ENCODE peak calls at places on chromosome 21, in four cellular contexts. X, W, J and A are unnamed samples.

GRCh38 chr21:25790122-25790951 is 55.6 kb downstream of the GABPA start:
- DNase-seq in X (peak; percentile 51), W (no peak), J (peak; percentile 74), A (no peak)

GRCh38 chr21:38982096-38982495 is 176.4 kb downstream of the ETS2 start:
- DNase-seq in X (no peak), W (no peak), J (no peak), A (no peak)

GRCh38 chr21:25506887-25507286 is 100.4 kb downstream of the MRPL39 start:
- DNase-seq in X (peak; percentile 80), W (no peak), J (peak; percentile 16), A (no peak)

GRCh38 chr21:34745557-34746255 is 76.9 kb downstream of the CLIC6 start:
- DNase-seq in X (peak; percentile 73), W (peak; percentile 26), J (peak; percentile 54), A (peak; percentile 81)

GRCh38 chr21:31236528-31236927 is 107.5 kb downstream of the TIAM1 start:
- DNase-seq in X (peak; percentile 58), W (no peak), J (no peak), A (no peak)

GRCh38 chr21:32131960-32132359 is 146.9 kb downstream of the MIS18A start:
- DNase-seq in X (no peak), W (no peak), J (no peak), A (no peak)

GRCh38 chr21:29250642-29251041 is 48.1 kb upstream of the BACH1 start:
- DNase-seq in X (no peak), W (no peak), J (no peak), A (no peak)

GRCh38 chr21:34882719-34883131 is 166.4 kb downstream of the RUNX1 start:
- DNase-seq in X (no peak), W (no peak), J (no peak), A (no peak)

GRCh38 chr21:37557261-37557950 is 190.8 kb downstream of the DYRK1A start:
- DNase-seq in X (no peak), W (peak; percentile 91), J (no peak), A (no peak)

GRCh38 chr21:43913928-43914327 is 48.9 kb downstream of the AGPAT3 start:
- DNase-seq in X (no peak), W (no peak), J (no peak), A (no peak)

GRCh38 chr21:25186278-25186677 is 421.0 kb downstream of the MRPL39 start:
- DNase-seq in X (no peak), W (peak; percentile 60), J (peak; percentile 16), A (no peak)

GRCh38 chr21:41705546-41706262 is 61.1 kb downstream of the RIPK4 start:
- DNase-seq in X (no peak), W (no peak), J (no peak), A (no peak)

GRCh38 chr21:43613755-43614638 is 45.3 kb downstream of the HSF2BP start:
- DNase-seq in X (no peak), W (peak; percentile 45), J (no peak), A (no peak)